ENCODE peak calls at places on chromosomes 16 and 17, in seven cellular contexts. One of them, this sample, is unnamed.

GRCh38 chr16:25155553-25156460 is 44.3 kb downstream of the LCMT1 start:
- DNase-seq in OCI-LY7: no peak
- DNase-seq in cardiac fibroblast: peak
- DNase-seq in left lung: no peak
- DNase-seq in right atrium auricular region: no peak
- DNase-seq in fibroblast of the aortic adventitia: no peak
- DNase-seq in psoas muscle: no peak
- DNase-seq in this sample: no peak

GRCh38 chr16:9965079-9965478 is 217.1 kb downstream of the GRIN2A start:
- DNase-seq in OCI-LY7: no peak
- DNase-seq in cardiac fibroblast: no peak
- DNase-seq in left lung: no peak
- DNase-seq in right atrium auricular region: no peak
- DNase-seq in fibroblast of the aortic adventitia: no peak
- DNase-seq in psoas muscle: no peak
- DNase-seq in this sample: no peak

GRCh38 chr16:49858200-49859129 is 2.6 kb upstream of the ZNF423 start:
- DNase-seq in OCI-LY7: no peak
- DNase-seq in cardiac fibroblast: peak
- DNase-seq in left lung: peak
- DNase-seq in right atrium auricular region: no peak
- DNase-seq in fibroblast of the aortic adventitia: no peak
- DNase-seq in psoas muscle: peak
- DNase-seq in this sample: peak

GRCh38 chr16:77833906-77834599 is 45.7 kb downstream of the VAT1L start:
- DNase-seq in OCI-LY7: no peak
- DNase-seq in cardiac fibroblast: peak
- DNase-seq in left lung: no peak
- DNase-seq in right atrium auricular region: no peak
- DNase-seq in fibroblast of the aortic adventitia: peak
- DNase-seq in psoas muscle: no peak
- DNase-seq in this sample: no peak

GRCh38 chr16:53142823-53143568 is 88.2 kb downstream of the CHD9 start:
- DNase-seq in OCI-LY7: no peak
- DNase-seq in cardiac fibroblast: peak
- DNase-seq in left lung: no peak
- DNase-seq in right atrium auricular region: no peak
- DNase-seq in fibroblast of the aortic adventitia: peak
- DNase-seq in psoas muscle: no peak
- DNase-seq in this sample: no peak

GRCh38 chr17:33209671-33210070 is 83.4 kb downstream of the ASIC2 start:
- DNase-seq in OCI-LY7: no peak
- DNase-seq in cardiac fibroblast: no peak
- DNase-seq in left lung: no peak
- DNase-seq in right atrium auricular region: no peak
- DNase-seq in fibroblast of the aortic adventitia: no peak
- DNase-seq in psoas muscle: no peak
- DNase-seq in this sample: no peak

GRCh38 chr17:2335726-2336214 is 487 bp downstream of the TSR1 start:
- DNase-seq in OCI-LY7: no peak
- DNase-seq in cardiac fibroblast: no peak
- DNase-seq in left lung: peak
- DNase-seq in right atrium auricular region: no peak
- DNase-seq in fibroblast of the aortic adventitia: no peak
- DNase-seq in psoas muscle: no peak
- DNase-seq in this sample: no peak

GRCh38 chr16:72134507-72134906 is 37.4 kb downstream of the PMFBP1 start:
- DNase-seq in OCI-LY7: no peak
- DNase-seq in cardiac fibroblast: no peak
- DNase-seq in left lung: no peak
- DNase-seq in right atrium auricular region: no peak
- DNase-seq in fibroblast of the aortic adventitia: no peak
- DNase-seq in psoas muscle: no peak
- DNase-seq in this sample: no peak

GRCh38 chr16:1493746-1494094 is 560 bp downstream of the TELO2 start:
- DNase-seq in OCI-LY7: peak
- DNase-seq in cardiac fibroblast: peak
- DNase-seq in left lung: peak
- DNase-seq in right atrium auricular region: no peak
- DNase-seq in fibroblast of the aortic adventitia: peak
- DNase-seq in psoas muscle: no peak
- DNase-seq in this sample: peak

GRCh38 chr16:84294196-84295142 is at the start of gene WFDC1:
- DNase-seq in OCI-LY7: no peak
- DNase-seq in cardiac fibroblast: no peak
- DNase-seq in left lung: peak
- DNase-seq in right atrium auricular region: no peak
- DNase-seq in fibroblast of the aortic adventitia: peak
- DNase-seq in psoas muscle: no peak
- DNase-seq in this sample: no peak

GRCh38 chr17:7652659-7653343 is 2.1 kb downstream of the ATP1B2 start:
- DNase-seq in OCI-LY7: no peak
- DNase-seq in cardiac fibroblast: no peak
- DNase-seq in left lung: no peak
- DNase-seq in right atrium auricular region: no peak
- DNase-seq in fibroblast of the aortic adventitia: no peak
- DNase-seq in psoas muscle: no peak
- DNase-seq in this sample: no peak

GRCh38 chr16:82023206-82023605 is 11.8 kb upstream of the HSD17B2 start:
- DNase-seq in OCI-LY7: no peak
- DNase-seq in cardiac fibroblast: no peak
- DNase-seq in left lung: no peak
- DNase-seq in right atrium auricular region: no peak
- DNase-seq in fibroblast of the aortic adventitia: no peak
- DNase-seq in psoas muscle: no peak
- DNase-seq in this sample: no peak

GRCh38 chr16:25066747-25067631 is 44.6 kb upstream of the LCMT1 start:
- DNase-seq in OCI-LY7: peak
- DNase-seq in cardiac fibroblast: peak
- DNase-seq in left lung: peak
- DNase-seq in right atrium auricular region: peak
- DNase-seq in fibroblast of the aortic adventitia: peak
- DNase-seq in psoas muscle: peak
- DNase-seq in this sample: peak

DNA sequence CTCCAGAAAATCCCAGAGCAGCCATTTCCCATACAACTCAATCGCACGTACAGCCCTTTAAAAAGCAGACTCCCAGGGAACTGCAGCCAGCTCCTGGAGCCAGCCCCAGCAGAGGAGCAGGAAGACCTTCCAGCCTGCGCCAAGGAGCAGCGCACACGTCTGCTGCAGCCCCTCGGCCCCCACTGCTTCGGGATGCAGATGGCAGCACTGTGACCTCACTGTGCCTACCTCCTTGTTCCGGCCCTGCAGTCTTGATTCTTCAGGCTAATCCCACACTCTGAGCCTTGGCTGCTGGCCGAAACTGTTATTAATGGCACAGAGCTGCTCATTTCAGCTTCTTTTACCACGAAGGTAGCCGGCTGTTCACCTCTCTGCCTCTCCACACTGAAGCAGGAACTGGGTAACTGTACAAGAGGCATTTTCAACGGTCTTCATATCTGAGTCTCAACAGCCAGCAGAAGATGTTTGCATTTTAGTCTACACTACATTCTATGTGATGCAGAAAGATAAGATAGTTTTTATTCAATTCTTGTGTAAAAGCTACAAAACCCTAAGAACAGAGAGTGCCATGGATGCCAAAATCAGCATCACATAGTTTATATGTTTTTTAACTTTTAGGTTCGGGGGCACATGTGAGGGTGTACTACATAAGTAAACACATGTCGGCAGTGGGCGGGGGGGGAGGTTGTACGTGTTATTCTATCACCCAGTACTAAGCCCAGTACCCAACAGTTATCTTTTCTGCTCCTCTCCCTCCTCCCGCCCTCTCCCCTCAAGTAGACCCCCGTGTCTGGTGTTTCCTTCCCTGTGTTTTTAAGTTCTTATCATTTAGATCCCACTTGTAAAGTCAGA is 130.8 kb downstream of the ANKRD11 start:
- DNase-seq in OCI-LY7: no peak
- DNase-seq in cardiac fibroblast: no peak
- DNase-seq in left lung: no peak
- DNase-seq in right atrium auricular region: no peak
- DNase-seq in fibroblast of the aortic adventitia: peak
- DNase-seq in psoas muscle: no peak
- DNase-seq in this sample: no peak
- TF ChIP-seq CTCF in OCI-LY7: no peak
- TF ChIP-seq CTCF in cardiac fibroblast: no peak
- TF ChIP-seq CTCF in left lung: no peak
- TF ChIP-seq CTCF in right atrium auricular region: no peak
- TF ChIP-seq CTCF in fibroblast of the aortic adventitia: no peak
- TF ChIP-seq CTCF in psoas muscle: no peak
- TF ChIP-seq CTCF in this sample: no peak

DNA sequence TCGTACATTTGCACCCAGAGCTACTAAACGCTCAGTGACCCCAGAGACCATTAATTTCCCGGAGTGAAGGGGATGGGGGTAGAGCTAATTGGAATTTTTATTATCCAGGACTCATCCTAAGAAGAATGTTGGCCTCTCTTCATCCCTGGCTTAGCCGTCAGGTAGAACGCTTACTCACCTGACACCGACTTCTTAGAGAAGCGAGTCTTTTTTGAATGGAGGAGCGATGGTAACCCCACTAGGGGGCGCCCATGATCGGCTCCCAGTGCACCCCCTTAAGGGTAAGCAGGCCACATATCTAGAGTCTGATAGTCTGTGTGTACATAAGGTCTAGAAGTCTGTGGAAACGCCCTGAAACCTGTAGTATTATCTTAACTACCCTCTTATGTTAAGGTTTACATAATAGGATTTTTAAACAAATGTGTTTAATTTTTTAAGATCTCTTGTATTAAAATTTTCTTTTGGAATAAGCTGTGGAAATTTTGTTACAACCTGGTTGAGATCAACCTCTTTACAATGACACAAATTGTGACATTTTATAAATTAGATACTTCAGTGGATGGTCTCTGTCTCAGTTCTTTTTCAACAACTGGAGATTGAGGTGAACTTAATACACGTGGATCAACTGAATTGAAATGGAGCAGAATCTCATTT is 229.8 kb downstream of the CPPED1 start:
- DNase-seq in OCI-LY7: peak
- DNase-seq in cardiac fibroblast: peak
- DNase-seq in left lung: no peak
- DNase-seq in right atrium auricular region: peak
- DNase-seq in fibroblast of the aortic adventitia: peak
- DNase-seq in psoas muscle: no peak
- DNase-seq in this sample: peak
- TF ChIP-seq CTCF in OCI-LY7: peak
- TF ChIP-seq CTCF in cardiac fibroblast: peak
- TF ChIP-seq CTCF in left lung: peak
- TF ChIP-seq CTCF in right atrium auricular region: peak
- TF ChIP-seq CTCF in fibroblast of the aortic adventitia: peak
- TF ChIP-seq CTCF in psoas muscle: peak
- TF ChIP-seq CTCF in this sample: peak

GRCh38 chr16:57146735-57147134 is 39.1 kb downstream of the PSME3IP1 start:
- DNase-seq in OCI-LY7: no peak
- DNase-seq in cardiac fibroblast: no peak
- DNase-seq in left lung: peak
- DNase-seq in right atrium auricular region: no peak
- DNase-seq in fibroblast of the aortic adventitia: no peak
- DNase-seq in psoas muscle: no peak
- DNase-seq in this sample: no peak
- TF ChIP-seq CTCF in OCI-LY7: peak
- TF ChIP-seq CTCF in cardiac fibroblast: peak
- TF ChIP-seq CTCF in left lung: no peak
- TF ChIP-seq CTCF in right atrium auricular region: no peak
- TF ChIP-seq CTCF in fibroblast of the aortic adventitia: no peak
- TF ChIP-seq CTCF in psoas muscle: no peak
- TF ChIP-seq CTCF in this sample: no peak

DNA sequence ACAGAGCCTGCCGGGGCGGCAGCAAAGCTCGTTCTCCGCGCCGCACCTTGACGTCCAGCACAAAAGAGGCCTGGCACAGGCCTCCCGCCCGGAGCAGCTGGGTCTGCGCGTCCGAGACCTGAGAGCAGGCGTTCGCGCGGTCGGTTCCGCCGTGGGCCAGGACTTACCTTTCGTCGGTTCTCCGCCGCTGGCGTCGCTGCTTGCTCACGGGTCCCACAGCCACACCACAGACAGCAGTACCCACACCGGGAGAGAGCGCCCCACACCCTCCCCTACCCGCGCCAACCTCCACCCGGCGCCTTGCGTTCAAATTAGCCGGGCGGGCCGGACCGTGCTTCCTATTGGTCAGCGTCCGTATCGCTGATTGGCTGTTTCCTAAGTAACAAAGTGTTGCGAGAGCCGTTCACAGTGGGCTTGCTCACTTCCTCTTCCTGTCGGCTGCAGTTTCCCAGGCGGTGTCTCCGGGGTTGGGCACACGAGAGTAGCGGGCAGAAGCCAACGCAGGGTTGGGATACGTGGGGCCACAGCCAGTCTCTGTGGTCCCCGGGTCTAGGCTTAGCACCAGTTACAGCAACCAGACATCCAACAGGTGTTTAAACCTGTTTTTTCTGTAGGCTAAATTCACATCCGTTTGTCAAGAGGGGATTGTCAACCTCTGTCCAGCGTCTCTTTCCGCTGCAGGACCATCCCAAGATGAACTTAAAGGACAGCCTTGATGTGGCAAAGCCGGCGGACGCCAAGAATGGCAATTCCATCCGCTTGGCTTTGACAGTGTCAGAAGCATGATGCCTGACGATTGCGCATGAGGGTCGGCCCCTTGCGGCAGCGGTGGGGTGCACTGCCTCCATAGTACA is at the start of gene KIF18B:
- DNase-seq in OCI-LY7: peak
- DNase-seq in cardiac fibroblast: peak
- DNase-seq in left lung: peak
- DNase-seq in right atrium auricular region: peak
- DNase-seq in fibroblast of the aortic adventitia: peak
- DNase-seq in psoas muscle: peak
- DNase-seq in this sample: peak
- TF ChIP-seq CTCF in OCI-LY7: peak
- TF ChIP-seq CTCF in cardiac fibroblast: peak
- TF ChIP-seq CTCF in left lung: peak
- TF ChIP-seq CTCF in right atrium auricular region: peak
- TF ChIP-seq CTCF in fibroblast of the aortic adventitia: no peak
- TF ChIP-seq CTCF in psoas muscle: no peak
- TF ChIP-seq CTCF in this sample: no peak

GRCh38 chr16:30658731-30659506 is 688 bp downstream of the FBRS start:
- DNase-seq in OCI-LY7: peak
- DNase-seq in cardiac fibroblast: peak
- DNase-seq in left lung: peak
- DNase-seq in right atrium auricular region: peak
- DNase-seq in fibroblast of the aortic adventitia: peak
- DNase-seq in psoas muscle: peak
- DNase-seq in this sample: peak
- TF ChIP-seq CTCF in OCI-LY7: peak
- TF ChIP-seq CTCF in cardiac fibroblast: no peak
- TF ChIP-seq CTCF in left lung: no peak
- TF ChIP-seq CTCF in right atrium auricular region: no peak
- TF ChIP-seq CTCF in fibroblast of the aortic adventitia: no peak
- TF ChIP-seq CTCF in psoas muscle: no peak
- TF ChIP-seq CTCF in this sample: peak

GRCh38 chr17:69175262-69175811 is 33.6 kb upstream of the ABCA6 start:
- DNase-seq in OCI-LY7: no peak
- DNase-seq in cardiac fibroblast: no peak
- DNase-seq in left lung: no peak
- DNase-seq in right atrium auricular region: no peak
- DNase-seq in fibroblast of the aortic adventitia: no peak
- DNase-seq in psoas muscle: no peak
- DNase-seq in this sample: no peak

GRCh38 chr17:69170377-69170776 is 28.7 kb upstream of the ABCA6 start:
- DNase-seq in OCI-LY7: peak
- DNase-seq in cardiac fibroblast: no peak
- DNase-seq in left lung: no peak
- DNase-seq in right atrium auricular region: no peak
- DNase-seq in fibroblast of the aortic adventitia: no peak
- DNase-seq in psoas muscle: no peak
- DNase-seq in this sample: no peak

GRCh38 chr17:69175812-69176517 is 34.3 kb upstream of the ABCA6 start:
- DNase-seq in OCI-LY7: no peak
- DNase-seq in cardiac fibroblast: peak
- DNase-seq in left lung: no peak
- DNase-seq in right atrium auricular region: no peak
- DNase-seq in fibroblast of the aortic adventitia: peak
- DNase-seq in psoas muscle: no peak
- DNase-seq in this sample: no peak

GRCh38 chr17:69173118-69173517 is 31.4 kb upstream of the ABCA6 start:
- DNase-seq in OCI-LY7: no peak
- DNase-seq in cardiac fibroblast: no peak
- DNase-seq in left lung: no peak
- DNase-seq in right atrium auricular region: no peak
- DNase-seq in fibroblast of the aortic adventitia: no peak
- DNase-seq in psoas muscle: no peak
- DNase-seq in this sample: no peak
- TF ChIP-seq CTCF in OCI-LY7: no peak
- TF ChIP-seq CTCF in cardiac fibroblast: no peak
- TF ChIP-seq CTCF in left lung: no peak
- TF ChIP-seq CTCF in right atrium auricular region: no peak
- TF ChIP-seq CTCF in fibroblast of the aortic adventitia: no peak
- TF ChIP-seq CTCF in psoas muscle: no peak
- TF ChIP-seq CTCF in this sample: no peak

This sample was measured in GM13976.